ENCODE peak calls at places on chromosomes 6 and 20, in five cellular contexts. K, V, U, R and P are unnamed samples.

GRCh38 chr6:22614541-22614940 is 45.2 kb downstream of the HDGFL1 start:
- DNase-seq in V (no peak), K (no peak), R (no peak), U (no peak), P (no peak)

GRCh38 chr20:37564388-37565133 is 36.9 kb upstream of the BLCAP start:
- DNase-seq in R (peak; percentile 39), K (peak; percentile 37), V (peak; percentile 90), U (peak; percentile 7), P (no peak)

GRCh38 chr20:33675127-33675954 is 1.1 kb upstream of the NECAB3 start:
- DNase-seq in V (no peak), R (peak; percentile 56), U (no peak), K (no peak), P (no peak)

GRCh38 chr20:49278817-49279676 is 1.2 kb upstream of the ZNFX1 start:
- DNase-seq in U (no peak), K (no peak), V (no peak), R (peak; percentile 48), P (no peak)

GRCh38 chr6:35691027-35691824 is 2.5 kb upstream of the FKBP5 start:
- DNase-seq in R (peak; percentile 96), U (peak; percentile 35), K (peak; percentile 93), V (no peak), P (no peak)

GRCh38 chr6:87029711-87030314 is 65.1 kb downstream of the CGA start:
- DNase-seq in V (peak; percentile 51), R (peak; percentile 70), K (no peak), U (peak; percentile 27), P (peak; percentile 55)

GRCh38 chr20:21029356-21029755 is 76.8 kb downstream of the LINC00237 start:
- DNase-seq in V (no peak), K (no peak), U (no peak), R (no peak), P (no peak)

GRCh38 chr20:44039147-44039546 is 124.5 kb downstream of the TOX2 start:
- DNase-seq in K (no peak), R (no peak), V (no peak), U (no peak), P (no peak)

GRCh38 chr6:14384175-14384949 is 266.8 kb downstream of the CD83 start:
- DNase-seq in K (no peak), U (peak; percentile 19), V (no peak), R (no peak), P (no peak)

GRCh38 chr20:51470907-51471411 is 71.6 kb downstream of the NFATC2 start:
- DNase-seq in K (no peak), U (no peak), R (no peak), V (no peak), P (no peak)

GRCh38 chr6:149362289-149362688 is 37.8 kb upstream of the SUMO4 start:
- DNase-seq in V (no peak), R (no peak), K (no peak), U (peak; percentile 26), P (no peak)

GRCh38 chr6:167982063-167982462 is 15.4 kb upstream of the KIF25 start:
- DNase-seq in K (no peak), U (no peak), R (no peak), V (no peak), P (no peak)

GRCh38 chr6:168778201-168778600 is 337.2 kb downstream of the SMOC2 start:
- DNase-seq in U (no peak), K (peak; percentile 74), V (no peak), R (peak; percentile 52), P (no peak)

GRCh38 chr6:108801331-108801730 is 46.9 kb upstream of the ARMC2 start:
- DNase-seq in R (no peak), U (no peak), K (no peak), V (no peak), P (no peak)

GRCh38 chr20:24572862-24573261 is 103.4 kb downstream of the SYNDIG1 start:
- DNase-seq in U (no peak), V (no peak), R (no peak), K (no peak), P (no peak)

GRCh38 chr6:115064680-115065079 is 721.9 kb upstream of the HS3ST5 start:
- DNase-seq in R (no peak), V (no peak), K (no peak), U (no peak), P (no peak)

GRCh38 chr6:42860481-42860880 is 18.9 kb upstream of the RPL7L1 start:
- DNase-seq in K (no peak), V (no peak), R (no peak), U (no peak), P (no peak)

DNA sequence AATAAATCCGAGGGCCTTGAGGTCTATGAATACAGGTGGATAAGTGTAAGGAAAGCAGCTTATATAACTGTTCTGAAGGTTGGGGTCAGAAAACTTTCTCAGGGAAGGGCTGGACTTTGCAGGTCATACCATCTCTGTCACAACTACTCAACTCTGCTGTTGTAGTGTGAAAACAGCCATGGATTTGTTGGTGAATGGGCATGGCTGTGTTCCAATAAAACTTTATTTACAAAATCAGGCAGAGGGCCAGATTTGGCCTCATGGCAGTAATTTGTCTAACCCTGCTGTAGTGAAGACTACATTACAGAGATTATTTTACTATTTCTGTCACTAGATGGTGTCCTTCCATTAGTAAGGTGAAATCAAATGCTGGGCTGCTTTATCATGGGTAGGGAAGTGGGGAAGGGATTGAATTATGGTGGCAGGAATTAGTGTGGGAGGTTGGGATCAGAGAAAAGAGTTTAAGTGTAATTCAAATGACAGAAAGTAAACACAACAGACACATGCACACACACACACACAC is 409.6 kb upstream of the CHD6 start:
- DNase-seq in V (peak; percentile 38), U (no peak), K (no peak), R (no peak), P (no peak)
- TF ChIP-seq CTCF in V (no peak), U (no peak), K (no peak), R (no peak), P (no peak)

GRCh38 chr6:31010393-31011060 is at the start of gene MUC22:
- DNase-seq in V (no peak), U (peak; percentile 69), K (no peak), R (peak; percentile 35), P (peak; percentile 11)
- TF ChIP-seq CTCF in V (no peak), U (no peak), K (no peak), R (no peak), P (no peak)

GRCh38 chr6:48048460-48049146 is 62.4 kb downstream of the PTCHD4 start:
- DNase-seq in V (no peak), U (no peak), R (peak; percentile 21), K (no peak), P (no peak)
- TF ChIP-seq CTCF in V (no peak), U (no peak), R (no peak), K (no peak), P (no peak)

GRCh38 chr6:155287762-155288161 is 23.9 kb downstream of the CLDN20 start:
- DNase-seq in U (no peak), R (no peak), V (peak; percentile 47), K (no peak), P (no peak)
- TF ChIP-seq CTCF in U (no peak), R (no peak), V (no peak), K (no peak), P (peak; percentile 7)

GRCh38 chr20:22106308-22106938 is 401.0 kb downstream of the PAX1 start:
- DNase-seq in U (no peak), K (no peak), R (no peak), V (peak; percentile 11), P (peak; percentile 26)
- TF ChIP-seq CTCF in U (peak; percentile 34), K (no peak), R (no peak), V (peak; percentile 28), P (peak; percentile 38)

GRCh38 chr6:145761584-145761983 is 26.3 kb upstream of the EPM2A start:
- DNase-seq in U (no peak), R (no peak), V (no peak), K (no peak), P (no peak)
- TF ChIP-seq CTCF in U (peak; percentile 18), R (no peak), V (no peak), K (peak; percentile 20), P (no peak)